ENCODE peak calls at places on chromosome 15, in nine cellular contexts. One of them, this sample, is unnamed.

GRCh38 chr15:42650208-42651066 is 75.0 kb downstream of the STARD9 start:
- DNase-seq in transverse colon: peak
- DNase-seq in choroid plexus epithelial cell: peak
- DNase-seq in A549: peak
- DNase-seq in PC-9: no peak
- DNase-seq in adrenal gland: peak
- DNase-seq in tibial artery: peak
- DNase-seq in lower lobe of right lung: no peak
- DNase-seq in fibroblast of the aortic adventitia: peak
- DNase-seq in this sample: peak

GRCh38 chr15:77096131-77096530 is 25.2 kb upstream of the TSPAN3 start:
- DNase-seq in transverse colon: no peak
- DNase-seq in choroid plexus epithelial cell: peak
- DNase-seq in A549: no peak
- DNase-seq in PC-9: no peak
- DNase-seq in adrenal gland: no peak
- DNase-seq in tibial artery: no peak
- DNase-seq in lower lobe of right lung: no peak
- DNase-seq in fibroblast of the aortic adventitia: no peak
- DNase-seq in this sample: no peak

GRCh38 chr15:62711691-62712454 is 330.7 kb upstream of the TPM1 start:
- DNase-seq in transverse colon: no peak
- DNase-seq in choroid plexus epithelial cell: peak
- DNase-seq in A549: no peak
- DNase-seq in PC-9: no peak
- DNase-seq in adrenal gland: no peak
- DNase-seq in tibial artery: no peak
- DNase-seq in lower lobe of right lung: no peak
- DNase-seq in fibroblast of the aortic adventitia: peak
- DNase-seq in this sample: no peak

GRCh38 chr15:93835378-93835777 is 396.0 kb upstream of the MCTP2 start:
- DNase-seq in transverse colon: no peak
- DNase-seq in choroid plexus epithelial cell: no peak
- DNase-seq in A549: no peak
- DNase-seq in PC-9: no peak
- DNase-seq in adrenal gland: no peak
- DNase-seq in tibial artery: no peak
- DNase-seq in lower lobe of right lung: no peak
- DNase-seq in fibroblast of the aortic adventitia: no peak
- DNase-seq in this sample: no peak

GRCh38 chr15:75397494-75397893 is 29.1 kb upstream of the MAN2C1 start:
- DNase-seq in transverse colon: no peak
- DNase-seq in choroid plexus epithelial cell: peak
- DNase-seq in A549: no peak
- DNase-seq in PC-9: no peak
- DNase-seq in adrenal gland: no peak
- DNase-seq in tibial artery: no peak
- DNase-seq in lower lobe of right lung: no peak
- DNase-seq in fibroblast of the aortic adventitia: no peak
- DNase-seq in this sample: peak

GRCh38 chr15:41562258-41562657 is 3.2 kb downstream of the TYRO3 start:
- DNase-seq in transverse colon: no peak
- DNase-seq in choroid plexus epithelial cell: peak
- DNase-seq in A549: no peak
- DNase-seq in PC-9: no peak
- DNase-seq in adrenal gland: no peak
- DNase-seq in tibial artery: no peak
- DNase-seq in lower lobe of right lung: no peak
- DNase-seq in fibroblast of the aortic adventitia: no peak
- DNase-seq in this sample: no peak

GRCh38 chr15:64773606-64774555 is 1.5 kb downstream of the RBPMS2 start:
- DNase-seq in transverse colon: no peak
- DNase-seq in choroid plexus epithelial cell: no peak
- DNase-seq in A549: no peak
- DNase-seq in PC-9: no peak
- DNase-seq in adrenal gland: no peak
- DNase-seq in tibial artery: no peak
- DNase-seq in lower lobe of right lung: no peak
- DNase-seq in fibroblast of the aortic adventitia: no peak
- DNase-seq in this sample: no peak

GRCh38 chr15:85542895-85543331 is 162.5 kb downstream of the AKAP13 start:
- DNase-seq in transverse colon: no peak
- DNase-seq in choroid plexus epithelial cell: no peak
- DNase-seq in A549: no peak
- DNase-seq in PC-9: peak
- DNase-seq in adrenal gland: no peak
- DNase-seq in tibial artery: no peak
- DNase-seq in lower lobe of right lung: no peak
- DNase-seq in fibroblast of the aortic adventitia: no peak
- DNase-seq in this sample: no peak

GRCh38 chr15:54304321-54304720 is 326.1 kb downstream of the UNC13C start:
- DNase-seq in transverse colon: no peak
- DNase-seq in choroid plexus epithelial cell: peak
- DNase-seq in A549: no peak
- DNase-seq in PC-9: no peak
- DNase-seq in adrenal gland: no peak
- DNase-seq in tibial artery: no peak
- DNase-seq in lower lobe of right lung: no peak
- DNase-seq in fibroblast of the aortic adventitia: peak
- DNase-seq in this sample: no peak

GRCh38 chr15:76480267-76480666 is 143.7 kb downstream of the ISL2 start:
- DNase-seq in transverse colon: no peak
- DNase-seq in choroid plexus epithelial cell: no peak
- DNase-seq in A549: no peak
- DNase-seq in PC-9: no peak
- DNase-seq in adrenal gland: no peak
- DNase-seq in tibial artery: no peak
- DNase-seq in lower lobe of right lung: no peak
- DNase-seq in fibroblast of the aortic adventitia: no peak
- DNase-seq in this sample: no peak

DNA sequence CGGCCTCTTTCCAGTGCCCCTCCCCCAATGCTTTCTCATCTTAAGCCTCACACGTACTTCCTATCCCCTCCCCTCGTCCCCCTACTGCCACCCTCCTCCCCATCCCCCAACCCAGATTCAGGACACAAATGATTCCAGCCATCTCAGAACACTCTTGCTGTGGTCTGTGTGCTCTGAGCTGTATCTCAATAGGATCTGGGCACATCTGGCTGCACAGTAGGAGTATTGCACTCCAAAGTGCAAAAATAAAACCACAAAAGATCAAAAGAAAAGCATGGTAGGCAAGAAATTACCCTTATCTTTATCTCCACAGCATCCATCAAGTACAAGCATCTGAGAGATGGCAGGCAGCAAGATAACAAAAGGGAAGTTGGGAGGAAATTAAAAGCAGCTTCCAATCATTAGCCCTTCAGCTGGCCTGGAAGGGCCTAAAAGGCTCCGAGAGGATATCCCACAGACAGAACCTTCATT is 352.6 kb upstream of the SEMA6D start:
- DNase-seq in transverse colon: no peak
- DNase-seq in choroid plexus epithelial cell: peak
- DNase-seq in A549: no peak
- DNase-seq in PC-9: no peak
- DNase-seq in adrenal gland: no peak
- DNase-seq in tibial artery: no peak
- DNase-seq in lower lobe of right lung: no peak
- DNase-seq in fibroblast of the aortic adventitia: peak
- DNase-seq in this sample: no peak
- H3K4me3 ChIP-seq in transverse colon: no peak
- H3K4me3 ChIP-seq in choroid plexus epithelial cell: no peak
- H3K4me3 ChIP-seq in A549: no peak
- H3K4me3 ChIP-seq in PC-9: no peak
- H3K4me3 ChIP-seq in adrenal gland: no peak
- H3K4me3 ChIP-seq in tibial artery: no peak
- H3K4me3 ChIP-seq in lower lobe of right lung: no peak
- H3K4me3 ChIP-seq in fibroblast of the aortic adventitia: no peak
- H3K4me3 ChIP-seq in this sample: no peak

GRCh38 chr15:37793851-37794250 is 140.6 kb upstream of the TMCO5A start:
- DNase-seq in transverse colon: no peak
- DNase-seq in choroid plexus epithelial cell: peak
- DNase-seq in A549: no peak
- DNase-seq in PC-9: no peak
- DNase-seq in adrenal gland: no peak
- DNase-seq in tibial artery: no peak
- DNase-seq in lower lobe of right lung: no peak
- DNase-seq in fibroblast of the aortic adventitia: no peak
- DNase-seq in this sample: no peak
- TF ChIP-seq CTCF in transverse colon: no peak
- TF ChIP-seq CTCF in choroid plexus epithelial cell: peak
- TF ChIP-seq CTCF in A549: no peak
- TF ChIP-seq CTCF in PC-9: no peak
- TF ChIP-seq CTCF in adrenal gland: no peak
- TF ChIP-seq CTCF in tibial artery: no peak
- TF ChIP-seq CTCF in lower lobe of right lung: no peak
- TF ChIP-seq CTCF in fibroblast of the aortic adventitia: no peak
- TF ChIP-seq CTCF in this sample: no peak

GRCh38 chr15:67126551-67127333 is 61.3 kb downstream of the SMAD3 start:
- DNase-seq in transverse colon: no peak
- DNase-seq in choroid plexus epithelial cell: peak
- DNase-seq in A549: no peak
- DNase-seq in PC-9: no peak
- DNase-seq in adrenal gland: no peak
- DNase-seq in tibial artery: peak
- DNase-seq in lower lobe of right lung: no peak
- DNase-seq in fibroblast of the aortic adventitia: no peak
- DNase-seq in this sample: no peak

GRCh38 chr15:67124911-67125588 is 59.6 kb downstream of the SMAD3 start:
- DNase-seq in transverse colon: no peak
- DNase-seq in choroid plexus epithelial cell: no peak
- DNase-seq in A549: peak
- DNase-seq in PC-9: no peak
- DNase-seq in adrenal gland: no peak
- DNase-seq in tibial artery: no peak
- DNase-seq in lower lobe of right lung: no peak
- DNase-seq in fibroblast of the aortic adventitia: no peak
- DNase-seq in this sample: no peak

GRCh38 chr15:67124111-67124510 is 58.7 kb downstream of the SMAD3 start:
- DNase-seq in transverse colon: no peak
- DNase-seq in choroid plexus epithelial cell: no peak
- DNase-seq in A549: peak
- DNase-seq in PC-9: peak
- DNase-seq in adrenal gland: no peak
- DNase-seq in tibial artery: no peak
- DNase-seq in lower lobe of right lung: no peak
- DNase-seq in fibroblast of the aortic adventitia: no peak
- DNase-seq in this sample: no peak

GRCh38 chr15:67127334-67127664 is 61.9 kb downstream of the SMAD3 start:
- DNase-seq in transverse colon: peak
- DNase-seq in choroid plexus epithelial cell: no peak
- DNase-seq in A549: peak
- DNase-seq in PC-9: peak
- DNase-seq in adrenal gland: no peak
- DNase-seq in tibial artery: peak
- DNase-seq in lower lobe of right lung: no peak
- DNase-seq in fibroblast of the aortic adventitia: no peak
- DNase-seq in this sample: no peak

GRCh38 chr15:67125589-67126502 is 60.4 kb downstream of the SMAD3 start:
- DNase-seq in transverse colon: no peak
- DNase-seq in choroid plexus epithelial cell: peak
- DNase-seq in A549: peak
- DNase-seq in PC-9: peak
- DNase-seq in adrenal gland: peak
- DNase-seq in tibial artery: peak
- DNase-seq in lower lobe of right lung: no peak
- DNase-seq in fibroblast of the aortic adventitia: peak
- DNase-seq in this sample: peak
- H3K4me3 ChIP-seq in transverse colon: no peak
- H3K4me3 ChIP-seq in choroid plexus epithelial cell: peak
- H3K4me3 ChIP-seq in A549: peak
- H3K4me3 ChIP-seq in PC-9: peak
- H3K4me3 ChIP-seq in adrenal gland: no peak
- H3K4me3 ChIP-seq in tibial artery: no peak
- H3K4me3 ChIP-seq in lower lobe of right lung: no peak
- H3K4me3 ChIP-seq in fibroblast of the aortic adventitia: peak
- H3K4me3 ChIP-seq in this sample: peak

GRCh38 chr15:100129677-100130076 is 212.1 kb downstream of the ADAMTS17 start:
- DNase-seq in transverse colon: no peak
- DNase-seq in choroid plexus epithelial cell: no peak
- DNase-seq in A549: no peak
- DNase-seq in PC-9: no peak
- DNase-seq in adrenal gland: no peak
- DNase-seq in tibial artery: no peak
- DNase-seq in lower lobe of right lung: no peak
- DNase-seq in fibroblast of the aortic adventitia: no peak
- DNase-seq in this sample: no peak

GRCh38 chr15:100133981-100134711 is 207.6 kb downstream of the ADAMTS17 start:
- DNase-seq in transverse colon: no peak
- DNase-seq in choroid plexus epithelial cell: no peak
- DNase-seq in A549: no peak
- DNase-seq in PC-9: no peak
- DNase-seq in adrenal gland: no peak
- DNase-seq in tibial artery: no peak
- DNase-seq in lower lobe of right lung: no peak
- DNase-seq in fibroblast of the aortic adventitia: no peak
- DNase-seq in this sample: no peak

GRCh38 chr15:100132309-100132708 is 209.5 kb downstream of the ADAMTS17 start:
- DNase-seq in transverse colon: no peak
- DNase-seq in choroid plexus epithelial cell: no peak
- DNase-seq in A549: no peak
- DNase-seq in PC-9: no peak
- DNase-seq in adrenal gland: no peak
- DNase-seq in tibial artery: no peak
- DNase-seq in lower lobe of right lung: no peak
- DNase-seq in fibroblast of the aortic adventitia: no peak
- DNase-seq in this sample: no peak

GRCh38 chr15:100133001-100133400 is 208.8 kb downstream of the ADAMTS17 start:
- DNase-seq in transverse colon: no peak
- DNase-seq in choroid plexus epithelial cell: no peak
- DNase-seq in A549: no peak
- DNase-seq in PC-9: no peak
- DNase-seq in adrenal gland: no peak
- DNase-seq in tibial artery: no peak
- DNase-seq in lower lobe of right lung: no peak
- DNase-seq in fibroblast of the aortic adventitia: no peak
- DNase-seq in this sample: no peak

DNA sequence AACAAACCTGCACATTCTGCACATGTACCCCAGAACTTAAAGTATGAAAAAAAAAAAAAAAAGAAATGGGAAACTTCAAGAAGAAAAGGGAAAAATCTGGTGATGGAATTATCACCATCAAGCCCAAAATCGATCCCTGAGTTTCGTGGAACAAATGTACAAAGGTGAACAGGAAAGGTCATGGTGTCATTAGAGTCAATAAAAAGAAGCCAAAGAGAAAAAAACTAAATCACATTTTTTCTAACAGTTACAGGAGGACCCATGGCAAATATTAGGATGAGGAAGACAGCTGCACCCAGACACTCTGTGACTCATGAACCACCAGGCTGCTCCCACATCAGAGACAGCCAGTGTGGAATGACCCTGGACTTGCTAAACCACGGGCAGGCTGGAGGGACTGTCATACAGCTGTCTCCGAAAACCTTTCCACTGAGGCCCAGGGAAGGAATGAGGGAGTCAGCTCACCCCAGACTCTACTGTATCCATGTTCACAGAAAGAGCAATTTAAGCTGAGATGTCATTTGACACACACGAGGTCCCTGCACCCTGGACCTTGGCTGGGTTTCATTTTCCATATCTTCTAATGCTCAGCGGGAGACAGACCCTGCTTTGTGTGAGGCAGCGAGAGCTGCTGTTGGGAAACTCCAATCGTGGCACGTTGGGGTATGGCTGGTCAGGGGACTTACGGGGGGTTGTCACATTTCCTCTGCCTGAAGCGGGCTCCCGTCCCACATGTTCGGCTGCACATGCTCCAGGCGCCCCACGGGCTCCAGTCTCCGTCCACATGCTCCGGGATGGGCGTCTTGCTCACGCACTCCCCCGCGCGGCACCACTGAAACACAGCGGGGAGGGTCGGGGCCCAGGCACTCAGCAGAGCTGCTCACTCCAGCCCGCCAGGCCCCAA is 210.2 kb downstream of the ADAMTS17 start:
- DNase-seq in transverse colon: peak
- DNase-seq in choroid plexus epithelial cell: peak
- DNase-seq in A549: peak
- DNase-seq in PC-9: no peak
- DNase-seq in adrenal gland: peak
- DNase-seq in tibial artery: no peak
- DNase-seq in lower lobe of right lung: peak
- DNase-seq in fibroblast of the aortic adventitia: no peak
- DNase-seq in this sample: no peak
- TF ChIP-seq CTCF in transverse colon: peak
- TF ChIP-seq CTCF in choroid plexus epithelial cell: peak
- TF ChIP-seq CTCF in A549: peak
- TF ChIP-seq CTCF in PC-9: peak
- TF ChIP-seq CTCF in adrenal gland: peak
- TF ChIP-seq CTCF in tibial artery: peak
- TF ChIP-seq CTCF in lower lobe of right lung: peak
- TF ChIP-seq CTCF in fibroblast of the aortic adventitia: no peak
- TF ChIP-seq CTCF in this sample: no peak